ENCODE peak calls at places on chromosomes 5 and 9, in seven cellular contexts. One of them, this sample, is unnamed.

GRCh38 chr9:87954230-87954629 is 20.1 kb downstream of the CDK20 start:
- DNase-seq in PC-3: no peak
- DNase-seq in adipocyte: no peak
- DNase-seq in IMR-90: no peak
- DNase-seq in kidney: no peak
- DNase-seq in mammary epithelial cell: no peak
- DNase-seq in HepG2: no peak
- DNase-seq in this sample: no peak

GRCh38 chr5:133195250-133195649 is 143.4 kb downstream of the HSPA4 start:
- DNase-seq in IMR-90: no peak
- DNase-seq in mammary epithelial cell: no peak
- DNase-seq in HepG2: no peak
- DNase-seq in adipocyte: no peak
- DNase-seq in kidney: no peak
- DNase-seq in PC-3: no peak
- DNase-seq in this sample: no peak

GRCh38 chr9:120536094-120536493 is 43.9 kb downstream of the CDK5RAP2 start:
- DNase-seq in kidney: no peak
- DNase-seq in adipocyte: no peak
- DNase-seq in HepG2: no peak
- DNase-seq in PC-3: no peak
- DNase-seq in mammary epithelial cell: no peak
- DNase-seq in IMR-90: no peak
- DNase-seq in this sample: no peak

GRCh38 chr5:180333661-180334060 is 19.5 kb downstream of the GFPT2 start:
- DNase-seq in kidney: peak; percentile 33
- DNase-seq in adipocyte: peak; percentile 58
- DNase-seq in IMR-90: peak; percentile 76
- DNase-seq in mammary epithelial cell: peak; percentile 72
- DNase-seq in HepG2: no peak
- DNase-seq in PC-3: peak; percentile 85
- DNase-seq in this sample: no peak

GRCh38 chr5:4182144-4182543 is 586.5 kb downstream of the IRX1 start:
- DNase-seq in IMR-90: no peak
- DNase-seq in kidney: no peak
- DNase-seq in HepG2: no peak
- DNase-seq in mammary epithelial cell: no peak
- DNase-seq in adipocyte: no peak
- DNase-seq in PC-3: no peak
- DNase-seq in this sample: no peak

GRCh38 chr5:167821096-167821590 is 470.3 kb upstream of the WWC1 start:
- DNase-seq in adipocyte: peak; percentile 12
- DNase-seq in HepG2: no peak
- DNase-seq in mammary epithelial cell: no peak
- DNase-seq in kidney: no peak
- DNase-seq in IMR-90: no peak
- DNase-seq in PC-3: no peak
- DNase-seq in this sample: no peak

GRCh38 chr5:72212171-72212570 is 104.9 kb downstream of the MAP1B start:
- DNase-seq in PC-3: no peak
- DNase-seq in mammary epithelial cell: no peak
- DNase-seq in kidney: no peak
- DNase-seq in IMR-90: no peak
- DNase-seq in adipocyte: no peak
- DNase-seq in HepG2: no peak
- DNase-seq in this sample: no peak

GRCh38 chr5:40368200-40368599 is 311.5 kb upstream of the PTGER4 start:
- DNase-seq in IMR-90: no peak
- DNase-seq in kidney: no peak
- DNase-seq in adipocyte: no peak
- DNase-seq in mammary epithelial cell: no peak
- DNase-seq in HepG2: no peak
- DNase-seq in PC-3: no peak
- DNase-seq in this sample: no peak

GRCh38 chr5:165201364-165202143 is 1696.1 kb downstream of the MAT2B start:
- DNase-seq in PC-3: peak; percentile 11
- DNase-seq in HepG2: no peak
- DNase-seq in adipocyte: no peak
- DNase-seq in IMR-90: peak; percentile 70
- DNase-seq in mammary epithelial cell: peak; percentile 1
- DNase-seq in kidney: no peak
- DNase-seq in this sample: no peak

GRCh38 chr5:78689893-78690592 is 41.5 kb upstream of the LHFPL2 start:
- DNase-seq in IMR-90: no peak
- DNase-seq in adipocyte: no peak
- DNase-seq in kidney: no peak
- DNase-seq in HepG2: no peak
- DNase-seq in mammary epithelial cell: no peak
- DNase-seq in PC-3: no peak
- DNase-seq in this sample: no peak

GRCh38 chr9:123246534-123246933 is 21.9 kb downstream of the STRBP start:
- DNase-seq in mammary epithelial cell: no peak
- DNase-seq in HepG2: no peak
- DNase-seq in adipocyte: peak; percentile 22
- DNase-seq in kidney: no peak
- DNase-seq in PC-3: peak; percentile 5
- DNase-seq in IMR-90: no peak
- DNase-seq in this sample: no peak

GRCh38 chr5:147746986-147747385 is 35.5 kb downstream of the JAKMIP2 start:
- DNase-seq in HepG2: no peak
- DNase-seq in PC-3: no peak
- DNase-seq in adipocyte: no peak
- DNase-seq in kidney: no peak
- DNase-seq in mammary epithelial cell: no peak
- DNase-seq in IMR-90: no peak
- DNase-seq in this sample: no peak

GRCh38 chr5:96080557-96080956 is 118.9 kb upstream of the ELL2 start:
- DNase-seq in mammary epithelial cell: peak; percentile 85
- DNase-seq in kidney: no peak
- DNase-seq in adipocyte: no peak
- DNase-seq in IMR-90: peak; percentile 77
- DNase-seq in HepG2: no peak
- DNase-seq in PC-3: peak; percentile 52
- DNase-seq in this sample: no peak

GRCh38 chr5:36607114-36607561 is 732 bp downstream of the SLC1A3 start:
- DNase-seq in mammary epithelial cell: peak; percentile 46
- DNase-seq in adipocyte: peak; percentile 62
- DNase-seq in PC-3: peak; percentile 59
- DNase-seq in HepG2: no peak
- DNase-seq in IMR-90: peak; percentile 30
- DNase-seq in kidney: peak; percentile 43
- DNase-seq in this sample: no peak

GRCh38 chr5:54313311-54314270 is 3.2 kb upstream of the ARL15 start:
- DNase-seq in PC-3: no peak
- DNase-seq in HepG2: no peak
- DNase-seq in kidney: no peak
- DNase-seq in IMR-90: no peak
- DNase-seq in adipocyte: no peak
- DNase-seq in mammary epithelial cell: no peak
- DNase-seq in this sample: no peak

GRCh38 chr9:129932303-129933151 is 97.3 kb downstream of the USP20 start:
- DNase-seq in mammary epithelial cell: no peak
- DNase-seq in HepG2: no peak
- DNase-seq in adipocyte: peak; percentile 54
- DNase-seq in PC-3: no peak
- DNase-seq in IMR-90: peak; percentile 10
- DNase-seq in kidney: no peak
- DNase-seq in this sample: no peak

GRCh38 chr9:18874069-18874468 is 158.9 kb downstream of the SAXO1 start:
- DNase-seq in PC-3: no peak
- DNase-seq in adipocyte: no peak
- DNase-seq in IMR-90: no peak
- DNase-seq in mammary epithelial cell: no peak
- DNase-seq in HepG2: no peak
- DNase-seq in kidney: no peak
- DNase-seq in this sample: no peak

GRCh38 chr9:13934411-13934810 is 379.5 kb downstream of the NFIB start:
- DNase-seq in HepG2: no peak
- DNase-seq in IMR-90: no peak
- DNase-seq in kidney: no peak
- DNase-seq in adipocyte: no peak
- DNase-seq in PC-3: no peak
- DNase-seq in mammary epithelial cell: no peak
- DNase-seq in this sample: no peak

GRCh38 chr9:94173632-94174031 is 85.5 kb upstream of the ZNF169 start:
- DNase-seq in PC-3: no peak
- DNase-seq in adipocyte: no peak
- DNase-seq in IMR-90: no peak
- DNase-seq in mammary epithelial cell: no peak
- DNase-seq in kidney: no peak
- DNase-seq in HepG2: no peak
- DNase-seq in this sample: no peak

GRCh38 chr5:10562202-10563131 is 1.4 kb upstream of the ANKRD33B start:
- DNase-seq in adipocyte: no peak
- DNase-seq in mammary epithelial cell: no peak
- DNase-seq in kidney: no peak
- DNase-seq in PC-3: no peak
- DNase-seq in HepG2: no peak
- DNase-seq in IMR-90: peak; percentile 33
- DNase-seq in this sample: no peak

GRCh38 chr9:1319436-1319835 is 269.3 kb downstream of the DMRT2 start:
- DNase-seq in IMR-90: no peak
- DNase-seq in mammary epithelial cell: no peak
- DNase-seq in kidney: no peak
- DNase-seq in adipocyte: no peak
- DNase-seq in HepG2: no peak
- DNase-seq in PC-3: no peak
- DNase-seq in this sample: no peak

GRCh38 chr9:1320667-1321195 is 270.6 kb downstream of the DMRT2 start:
- DNase-seq in HepG2: no peak
- DNase-seq in adipocyte: no peak
- DNase-seq in mammary epithelial cell: no peak
- DNase-seq in kidney: no peak
- DNase-seq in IMR-90: no peak
- DNase-seq in PC-3: no peak
- DNase-seq in this sample: no peak

GRCh38 chr9:1320041-1320440 is 269.9 kb downstream of the DMRT2 start:
- DNase-seq in kidney: no peak
- DNase-seq in HepG2: no peak
- DNase-seq in mammary epithelial cell: no peak
- DNase-seq in PC-3: no peak
- DNase-seq in adipocyte: no peak
- DNase-seq in IMR-90: no peak
- DNase-seq in this sample: no peak
- H3K4me3 ChIP-seq in kidney: no peak overlapping the region
- H3K4me3 ChIP-seq in HepG2: no peak overlapping the region
- H3K4me3 ChIP-seq in mammary epithelial cell: no peak overlapping the region
- H3K4me3 ChIP-seq in PC-3: no peak overlapping the region
- H3K4me3 ChIP-seq in adipocyte: no peak overlapping the region
- H3K4me3 ChIP-seq in IMR-90: no peak overlapping the region
- H3K4me3 ChIP-seq in this sample: no peak overlapping the region

DNA sequence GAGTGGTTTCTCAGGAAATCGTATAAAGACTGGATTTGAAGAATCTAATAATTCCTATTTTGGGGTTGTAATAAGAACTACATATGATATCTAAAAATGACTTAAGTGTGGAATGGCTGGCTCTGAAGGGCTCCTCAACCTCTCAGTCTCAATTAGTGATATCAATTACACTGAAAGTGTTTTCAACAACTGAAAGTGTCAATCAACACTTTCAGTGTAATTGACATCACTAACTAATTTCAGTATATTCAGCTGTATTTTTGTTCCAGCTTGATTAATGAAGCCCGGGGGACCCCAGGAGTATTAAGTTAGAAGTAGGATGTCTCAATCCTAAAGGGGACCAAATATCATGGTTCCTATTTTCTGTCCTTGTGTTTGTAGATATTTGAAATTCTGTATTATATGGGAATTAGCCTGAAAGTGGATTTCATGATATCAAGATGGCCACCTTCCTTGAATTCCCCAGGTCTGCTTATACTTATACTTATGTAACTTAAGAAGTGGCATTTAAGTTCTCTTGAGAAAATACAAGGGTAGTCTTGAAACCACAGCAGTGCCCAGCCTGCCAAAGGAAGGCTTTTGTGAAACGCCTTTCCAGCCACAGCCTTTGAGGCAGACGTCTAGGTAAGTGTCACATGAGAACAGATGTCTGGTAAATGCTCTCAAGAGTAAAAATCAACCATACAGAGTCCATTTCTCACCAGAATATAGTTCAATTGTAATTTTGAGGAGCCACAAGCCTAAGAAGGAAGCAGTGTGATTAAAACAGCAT is 4.6 kb downstream of the BASP1 start:
- DNase-seq in IMR-90: no peak
- DNase-seq in kidney: no peak
- DNase-seq in PC-3: no peak
- DNase-seq in mammary epithelial cell: peak; percentile 9
- DNase-seq in adipocyte: peak; percentile 59
- DNase-seq in HepG2: no peak
- DNase-seq in this sample: no peak
- H3K9ac ChIP-seq in IMR-90: no peak overlapping the region
- H3K9ac ChIP-seq in kidney: no peak overlapping the region
- H3K9ac ChIP-seq in PC-3: no peak overlapping the region
- H3K9ac ChIP-seq in mammary epithelial cell: no peak overlapping the region
- H3K9ac ChIP-seq in adipocyte: peak overlapping the region; percentile 13
- H3K9ac ChIP-seq in HepG2: no peak overlapping the region
- H3K9ac ChIP-seq in this sample: no peak overlapping the region

DNA sequence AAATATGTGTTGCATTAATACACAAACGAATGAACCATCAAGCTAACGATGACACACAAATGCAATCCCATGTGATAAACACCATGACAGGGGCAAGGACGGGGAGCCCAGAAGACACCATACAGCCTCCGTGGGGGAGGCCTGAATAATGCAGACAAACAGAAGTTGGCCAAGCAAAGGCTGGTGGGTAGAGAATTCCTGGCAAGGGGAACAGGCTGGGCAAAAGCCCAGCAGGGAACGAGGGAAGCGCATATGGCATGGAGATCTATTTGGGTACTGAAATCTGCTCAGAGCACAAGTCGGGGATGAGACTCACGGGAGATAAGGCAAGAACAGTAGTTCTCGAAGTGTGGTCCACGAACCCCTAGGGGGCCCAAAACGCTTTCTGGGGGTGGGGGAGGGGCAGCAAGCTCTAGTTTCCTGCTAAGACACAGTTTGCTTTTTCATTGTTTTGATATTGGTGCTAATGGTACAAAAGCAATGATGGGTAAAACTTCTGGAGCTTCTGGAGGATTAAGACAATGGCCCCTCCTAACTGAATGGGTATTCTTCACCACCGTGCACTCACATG is 42.9 kb upstream of the FBXW11 start:
- DNase-seq in adipocyte: no peak
- DNase-seq in HepG2: no peak
- DNase-seq in mammary epithelial cell: no peak
- DNase-seq in kidney: no peak
- DNase-seq in PC-3: no peak
- DNase-seq in IMR-90: no peak
- DNase-seq in this sample: no peak
- H3K36me3 ChIP-seq in adipocyte: peaks cover 67% of the 10 kb centered on the region
- H3K36me3 ChIP-seq in HepG2: no peaks in the 10 kb centered on the region
- H3K36me3 ChIP-seq in mammary epithelial cell: peaks cover 23% of the 10 kb centered on the region
- H3K36me3 ChIP-seq in kidney: no peaks in the 10 kb centered on the region
- H3K36me3 ChIP-seq in PC-3: peaks cover 18% of the 10 kb centered on the region
- H3K36me3 ChIP-seq in IMR-90: peaks cover 45% of the 10 kb centered on the region
- H3K36me3 ChIP-seq in this sample: peaks cover 4% of the 10 kb centered on the region

GRCh38 chr5:131384181-131384580 is 120.3 kb downstream of the CDC42SE2 start:
- DNase-seq in adipocyte: no peak
- DNase-seq in HepG2: no peak
- DNase-seq in PC-3: no peak
- DNase-seq in mammary epithelial cell: no peak
- DNase-seq in IMR-90: no peak
- DNase-seq in kidney: no peak
- DNase-seq in this sample: no peak
- H3K4me3 ChIP-seq in adipocyte: no peak overlapping the region
- H3K4me3 ChIP-seq in HepG2: no peak overlapping the region
- H3K4me3 ChIP-seq in PC-3: no peak overlapping the region
- H3K4me3 ChIP-seq in mammary epithelial cell: no peak overlapping the region
- H3K4me3 ChIP-seq in IMR-90: no peak overlapping the region
- H3K4me3 ChIP-seq in kidney: no peak overlapping the region
- H3K4me3 ChIP-seq in this sample: no peak overlapping the region

GRCh38 chr9:104412238-104412637 is 91.8 kb upstream of the OR13F1 start:
- DNase-seq in PC-3: peak; percentile 20
- DNase-seq in HepG2: no peak
- DNase-seq in IMR-90: no peak
- DNase-seq in adipocyte: no peak
- DNase-seq in mammary epithelial cell: peak; percentile 6
- DNase-seq in kidney: no peak
- DNase-seq in this sample: no peak
- H3K9ac ChIP-seq in PC-3: no peak overlapping the region
- H3K9ac ChIP-seq in HepG2: no peak overlapping the region
- H3K9ac ChIP-seq in IMR-90: no peak overlapping the region
- H3K9ac ChIP-seq in adipocyte: no peak overlapping the region
- H3K9ac ChIP-seq in mammary epithelial cell: no peak overlapping the region
- H3K9ac ChIP-seq in kidney: no peak overlapping the region
- H3K9ac ChIP-seq in this sample: no peak overlapping the region

This sample was measured in colonic mucosa.